ENCODE peak calls at places on chromosomes 6 and 20, in seven cellular contexts. D is right atrium auricular region, V is pancreas, B is psoas muscle, P is heart left ventricle, Y is neural crest cell, J is ovary. Q is an unnamed sample.

GRCh38 chr6:17258763-17259162 is 22.4 kb upstream of the RBM24 start:
- DNase-seq in D (no peak), V (no peak), B (no peak), P (no peak), Y (no peak), J (no peak), Q (no peak)

GRCh38 chr6:134416501-134417154 is 98.7 kb upstream of the SGK1 start:
- DNase-seq in D (no peak), V (no peak), B (no peak), P (no peak), Y (no peak), J (no peak), Q (no peak)

GRCh38 chr20:58604410-58604881 is 46.6 kb upstream of the STX16 start:
- DNase-seq in D (no peak), V (no peak), B (peak; percentile 45), P (peak; percentile 4), Y (no peak), J (no peak), Q (no peak)

GRCh38 chr6:150894935-150895686 is 29.6 kb downstream of the MTHFD1L start:
- DNase-seq in D (peak; percentile 54), V (no peak), B (no peak), P (no peak), Y (no peak), J (no peak), Q (peak; percentile 29)

GRCh38 chr6:15763364-15763763 is 100.5 kb upstream of the DTNBP1 start:
- DNase-seq in D (no peak), V (no peak), B (no peak), P (no peak), Y (no peak), J (no peak), Q (no peak)

GRCh38 chr20:49948809-49949507 is 12.8 kb downstream of the RNF114 start:
- DNase-seq in D (no peak), V (no peak), B (no peak), P (no peak), Y (no peak), J (no peak), Q (no peak)

GRCh38 chr20:62104791-62105345 is 17.4 kb upstream of the LSM14B start:
- DNase-seq in D (no peak), V (no peak), B (no peak), P (no peak), Y (no peak), J (no peak), Q (no peak)

GRCh38 chr6:134368670-134369069 is 50.8 kb upstream of the SGK1 start:
- DNase-seq in D (no peak), V (no peak), B (no peak), P (no peak), Y (no peak), J (no peak), Q (no peak)

GRCh38 chr6:130697661-130698535 is 129.3 kb upstream of the SMLR1 start:
- DNase-seq in D (no peak), V (no peak), B (no peak), P (peak; percentile 26), Y (peak; percentile 43), J (peak; percentile 27), Q (peak; percentile 82)

GRCh38 chr6:155174576-155175174 is 89.1 kb upstream of the CLDN20 start:
- DNase-seq in D (no peak), V (peak; percentile 60), B (peak; percentile 62), P (no peak), Y (peak; percentile 48), J (no peak), Q (peak; percentile 79)
- TF ChIP-seq CTCF in D (peak; percentile 17), V (peak; percentile 31), B (peak; percentile 59), P (peak; percentile 72), Y (peak; percentile 74), J (peak; percentile 33), Q (peak; percentile 75)

GRCh38 chr6:86859513-86859912 is 77.8 kb upstream of the HTR1E start:
- DNase-seq in D (no peak), V (no peak), B (no peak), P (no peak), Y (no peak), J (no peak), Q (no peak)
- TF ChIP-seq CTCF in D (no peak), V (no peak), B (no peak), P (no peak), Y (no peak), J (no peak), Q (no peak)

GRCh38 chr6:168451805-168452204 is 10.8 kb downstream of the SMOC2 start:
- DNase-seq in D (no peak), V (no peak), B (no peak), P (no peak), Y (no peak), J (no peak), Q (no peak)
- TF ChIP-seq CTCF in D (no peak), V (no peak), B (no peak), P (peak; percentile 25), Y (peak; percentile 43), J (no peak), Q (no peak)

DNA sequence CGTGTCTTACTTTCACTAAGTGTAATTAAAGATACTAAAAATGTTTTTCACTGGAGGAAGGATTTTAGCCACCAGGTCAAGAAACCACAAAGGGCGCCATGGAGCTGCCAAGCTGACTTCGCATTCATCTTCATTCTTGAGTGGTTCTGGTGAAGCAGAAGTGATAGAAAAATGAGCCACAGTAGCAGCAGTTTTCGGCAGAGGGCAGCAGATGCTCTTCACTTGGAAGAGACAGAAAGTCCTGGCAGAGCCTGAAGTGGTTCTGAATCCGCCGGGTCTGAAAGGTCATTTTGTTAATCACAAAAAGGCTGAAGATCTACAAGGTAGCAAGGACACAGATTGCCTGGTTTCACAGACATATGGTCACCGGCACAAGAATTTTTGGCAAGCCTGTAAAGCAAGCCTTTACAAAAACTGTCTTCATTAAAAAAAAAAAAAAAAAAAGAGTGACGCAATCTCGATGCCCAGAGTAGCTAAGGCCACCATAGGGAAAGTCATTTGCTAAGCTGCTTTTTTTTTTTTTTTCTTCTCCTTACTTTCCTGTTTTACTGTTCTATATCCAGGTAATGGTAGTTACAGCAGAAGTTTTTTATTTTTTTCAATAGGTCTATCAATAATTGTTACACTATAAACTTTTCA is 345.1 kb upstream of the AGPAT4 start:
- DNase-seq in D (no peak), V (peak; percentile 49), B (no peak), P (peak; percentile 38), Y (peak; percentile 21), J (no peak), Q (no peak)
- TF ChIP-seq CTCF in D (no peak), V (peak; percentile 11), B (peak; percentile 51), P (peak; percentile 20), Y (peak; percentile 54), J (no peak), Q (no peak)

GRCh38 chr6:33050013-33050800 is 23.2 kb downstream of the HLA-DPA1 start:
- DNase-seq in D (no peak), V (no peak), B (no peak), P (no peak), Y (no peak), J (no peak), Q (no peak)

GRCh38 chr6:33053230-33053629 is 20.2 kb downstream of the HLA-DPA1 start:
- DNase-seq in D (no peak), V (no peak), B (no peak), P (no peak), Y (no peak), J (no peak), Q (no peak)

GRCh38 chr6:33052627-33053026 is 20.8 kb downstream of the HLA-DPA1 start:
- DNase-seq in D (no peak), V (no peak), B (no peak), P (no peak), Y (no peak), J (no peak), Q (no peak)

DNA sequence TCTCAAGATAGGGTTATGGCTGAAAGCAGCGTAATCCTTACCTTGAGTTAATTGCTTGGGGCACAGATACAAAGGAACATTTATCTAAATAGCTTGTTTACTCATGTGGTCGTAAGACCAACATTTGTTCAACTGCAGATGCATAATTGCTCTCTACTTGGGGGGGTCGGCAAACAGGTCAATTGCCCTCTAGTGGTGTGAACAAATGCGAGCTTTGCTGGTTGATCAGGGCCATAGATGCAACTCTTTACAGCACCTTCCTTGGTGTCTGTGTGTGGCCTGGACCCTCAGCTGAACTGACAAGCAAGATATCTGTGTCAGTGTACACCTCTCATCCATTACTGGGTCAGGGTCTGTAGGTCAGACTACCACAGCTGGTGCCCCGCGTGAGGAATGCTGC is 24.1 kb downstream of the HLA-DPA1 start:
- DNase-seq in D (no peak), V (no peak), B (no peak), P (no peak), Y (no peak), J (no peak), Q (no peak)
- TF ChIP-seq CTCF in D (no peak), V (no peak), B (no peak), P (no peak), Y (no peak), J (no peak), Q (no peak)

GRCh38 chr6:164104432-164104831 is 689.9 kb downstream of the QKI start:
- DNase-seq in D (no peak), V (no peak), B (no peak), P (no peak), Y (no peak), J (no peak), Q (no peak)

GRCh38 chr6:164108092-164108491 is 693.6 kb downstream of the QKI start:
- DNase-seq in D (no peak), V (no peak), B (no peak), P (no peak), Y (no peak), J (no peak), Q (no peak)

GRCh38 chr6:164107297-164107995 is 692.9 kb downstream of the QKI start:
- DNase-seq in D (no peak), V (no peak), B (peak; percentile 70), P (peak; percentile 66), Y (no peak), J (no peak), Q (no peak)

GRCh38 chr6:164105705-164106104 is 691.2 kb downstream of the QKI start:
- DNase-seq in D (no peak), V (no peak), B (no peak), P (no peak), Y (no peak), J (no peak), Q (no peak)

GRCh38 chr6:164106345-164106769 is 691.8 kb downstream of the QKI start:
- DNase-seq in D (peak; percentile 70), V (no peak), B (peak; percentile 73), P (peak; percentile 86), Y (peak; percentile 42), J (no peak), Q (peak; percentile 19)
- TF ChIP-seq CTCF in D (peak; percentile 30), V (no peak), B (peak; percentile 33), P (peak; percentile 63), Y (peak; percentile 57), J (no peak), Q (no peak)